ENCODE peak calls at places on chromosomes 3 and 15, in seven cellular contexts. T is HepG2, G is K562, P is SK-N-SH, E is H1, U is HCT116, C is GM12878. S is an unnamed sample.

GRCh38 chr3:177904661-177905060 is 631.6 kb upstream of the KCNMB2 start:
- DNase-seq in P (no peak), T (no peak), U (no peak), E (no peak), C (no peak), G (no peak), S (no peak)

GRCh38 chr15:70415330-70415884 is 317.7 kb upstream of the TLE3 start:
- DNase-seq in G (no peak), U (no peak), P (no peak), C (no peak), E (no peak), T (no peak), S (no peak)

GRCh38 chr15:42137461-42138261 is 18.8 kb downstream of the PLA2G4F start:
- DNase-seq in E (no peak), P (peak), C (no peak), G (no peak), U (peak), T (peak), S (no peak)

GRCh38 chr3:88150771-88151170 is 1.0 kb downstream of the C3orf38 start:
- DNase-seq in E (no peak), P (no peak), T (no peak), U (no peak), G (no peak), C (no peak), S (no peak)

GRCh38 chr15:69891070-69891491 is 206.6 kb downstream of the TLE3 start:
- DNase-seq in P (no peak), C (no peak), T (no peak), E (no peak), G (no peak), U (no peak), S (no peak)

GRCh38 chr3:128908951-128909350 is 29.5 kb downstream of the ACAD9 start:
- DNase-seq in P (no peak), C (no peak), G (no peak), T (no peak), U (no peak), E (no peak), S (no peak)

GRCh38 chr15:64772488-64772887 is 2.9 kb downstream of the RBPMS2 start:
- DNase-seq in T (no peak), C (no peak), E (no peak), P (no peak), G (no peak), U (no peak), S (no peak)

GRCh38 chr3:27666708-27667107 is 55.4 kb downstream of the EOMES start:
- DNase-seq in P (peak), G (no peak), U (no peak), T (no peak), E (peak), C (no peak), S (no peak)

GRCh38 chr3:138944842-138945645 is 1.9 kb downstream of the FOXL2 start:
- DNase-seq in G (peak), P (peak), U (no peak), C (no peak), T (no peak), E (no peak), S (no peak)

GRCh38 chr3:144085964-144086363 is 114.3 kb downstream of the DIPK2A start:
- DNase-seq in E (no peak), P (no peak), U (no peak), C (no peak), G (no peak), T (no peak), S (no peak)

GRCh38 chr3:113002676-113003075 is 11.9 kb downstream of the GTPBP8 start:
- DNase-seq in T (no peak), E (no peak), C (no peak), P (no peak), G (no peak), U (no peak), S (no peak)

GRCh38 chr3:103499132-103499885 is 1064.5 kb downstream of the ZPLD1 start:
- DNase-seq in T (no peak), G (no peak), P (no peak), U (no peak), C (no peak), E (no peak), S (no peak)

GRCh38 chr15:87940763-87941162 is 315.8 kb downstream of the NTRK3 start:
- DNase-seq in U (no peak), G (no peak), T (no peak), E (no peak), C (no peak), P (no peak), S (no peak)

GRCh38 chr15:80275946-80276345 is 23.9 kb upstream of the CTXND1 start:
- DNase-seq in P (no peak), G (no peak), C (no peak), T (no peak), E (no peak), U (no peak), S (no peak)

GRCh38 chr3:127004641-127005397 is 21.9 kb downstream of the PLXNA1 start:
- DNase-seq in E (no peak), P (no peak), G (no peak), T (no peak), C (no peak), U (no peak), S (no peak)

GRCh38 chr15:101295607-101296225 is 668 bp upstream of the SNRPA1 start:
- DNase-seq in C (no peak), P (no peak), T (no peak), G (no peak), E (no peak), U (no peak), S (no peak)

GRCh38 chr3:67288707-67289106 is 290.6 kb downstream of the KBTBD8 start:
- DNase-seq in G (no peak), E (no peak), U (no peak), C (no peak), P (no peak), T (no peak), S (no peak)

GRCh38 chr15:93028632-93029612 is 60.1 kb downstream of the RGMA start:
- DNase-seq in G (peak), P (no peak), C (no peak), E (no peak), U (no peak), T (no peak), S (no peak)
- TF ChIP-seq SIN3A in G (no peak), P (peak), C (no peak), E (no peak), U (no peak), T (no peak), S (peak)

GRCh38 chr3:52715714-52716305 is 9.9 kb downstream of the SPCS1 start:
- DNase-seq in G (no peak), C (no peak), P (no peak), T (no peak), E (no peak), U (no peak), S (no peak)
- H3K27ac ChIP-seq in G (no peak), C (no peak), P (no peak), T (no peak), E (peak), U (no peak), S (no peak)

GRCh38 chr15:90141646-90142045 is 39.4 kb upstream of the IDH2 start:
- DNase-seq in P (no peak), T (no peak), C (no peak), U (no peak), G (peak), E (no peak), S (no peak)
- TF ChIP-seq SIN3A in P (no peak), T (no peak), C (no peak), U (no peak), G (no peak), E (no peak), S (no peak)

DNA sequence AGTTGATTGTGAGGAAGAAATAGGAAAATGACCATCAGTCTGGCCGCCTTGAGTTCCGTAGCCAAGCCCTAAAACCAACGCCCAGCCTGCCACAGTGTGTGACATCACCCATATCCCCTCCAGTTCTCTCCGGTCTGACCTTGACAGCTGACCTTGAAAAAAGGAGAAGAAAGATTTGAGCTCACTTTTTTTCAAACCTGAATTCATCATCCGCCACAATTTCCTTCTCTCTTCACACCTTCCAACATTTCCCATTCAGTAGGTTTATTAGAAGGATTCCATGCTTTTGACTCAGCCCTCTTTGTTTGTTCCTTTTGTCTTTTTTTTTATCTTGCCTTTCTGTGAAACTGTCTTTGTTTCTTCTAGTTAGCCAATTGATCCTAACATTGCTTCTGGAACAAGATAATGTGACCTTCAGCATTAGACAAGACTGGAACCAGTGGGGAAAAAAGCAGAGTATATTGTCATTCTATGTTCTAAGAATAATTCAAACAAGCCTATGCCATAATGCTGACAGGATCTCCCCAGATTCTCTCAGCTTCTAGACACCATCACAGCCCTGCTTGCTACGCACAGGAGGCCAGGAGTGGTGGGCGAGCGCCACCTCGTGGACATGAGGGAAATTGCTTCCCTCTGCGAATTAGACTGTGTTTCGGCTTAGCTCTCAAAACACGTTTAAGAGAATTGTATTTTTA is 283.1 kb downstream of the FGF12 start:
- DNase-seq in P (peak), E (peak), U (peak), C (peak), T (peak), G (peak), S (peak)
- H3K27ac ChIP-seq in P (no peak), E (no peak), U (no peak), C (no peak), T (no peak), G (no peak), S (no peak)

GRCh38 chr15:51879555-51879954 is 50.1 kb downstream of the TMOD3 start:
- DNase-seq in E (no peak), U (no peak), C (no peak), P (no peak), T (no peak), G (no peak), S (no peak)
- TF ChIP-seq SIN3A in E (no peak), U (no peak), C (no peak), P (no peak), T (no peak), G (no peak), S (no peak)

GRCh38 chr3:7241584-7242302 is 380.8 kb downstream of the GRM7 start:
- DNase-seq in T (no peak), P (no peak), G (no peak), E (no peak), C (no peak), U (no peak), S (no peak)
- H3K27ac ChIP-seq in T (no peak), P (no peak), G (no peak), E (no peak), C (no peak), U (no peak), S (no peak)

GRCh38 chr3:18774319-18774877 is 349.3 kb upstream of the SATB1 start:
- DNase-seq in C (no peak), E (no peak), T (no peak), P (no peak), G (no peak), U (no peak), S (no peak)
- TF ChIP-seq SIN3A in C (no peak), E (no peak), T (no peak), P (no peak), G (no peak), U (no peak), S (no peak)

GRCh38 chr15:85621096-85621495 is 173.6 kb downstream of the KLHL25 start:
- DNase-seq in C (no peak), U (no peak), G (no peak), P (no peak), T (no peak), E (no peak), S (no peak)
- H3K27ac ChIP-seq in C (no peak), U (no peak), G (no peak), P (peak), T (no peak), E (no peak), S (no peak)

S was measured in Panc1.